ENCODE peak calls at places on chromosomes 6 and 20, in seven cellular contexts. H is GM12878, A is BE2C, B is breast epithelium, K is foreskin keratinocyte, M is GM23248, W is right lobe of liver. O is an unnamed sample. For H3K27me3, the result is how much of the 10 kb centered on the place peaks cover.

GRCh38 chr6:161211380-161212035 is 62.4 kb downstream of the AGPAT4 start:
- DNase-seq in W (no peak), K (no peak), B (no peak), A (no peak), M (no peak), H (no peak), O (no peak)

GRCh38 chr20:10961651-10962288 is 288.0 kb upstream of the JAG1 start:
- DNase-seq in M (no peak), W (no peak), K (no peak), A (no peak), H (no peak), B (no peak), O (no peak)

GRCh38 chr6:157907651-157908050 is 74.0 kb upstream of the SYNJ2 start:
- DNase-seq in K (no peak), H (no peak), W (no peak), M (no peak), A (no peak), B (no peak), O (no peak)

GRCh38 chr20:2558581-2559301 is 22.4 kb downstream of the TMC2 start:
- DNase-seq in A (no peak), H (no peak), M (peak), W (no peak), B (no peak), K (no peak), O (no peak)

GRCh38 chr6:135941275-135941674 is 89.8 kb downstream of the PDE7B start:
- DNase-seq in K (no peak), A (no peak), W (no peak), M (peak), H (no peak), B (no peak), O (no peak)

GRCh38 chr6:7243188-7243942 is 69.6 kb downstream of the SSR1 start:
- DNase-seq in A (peak), H (no peak), B (peak), K (peak), W (no peak), M (peak), O (no peak)

GRCh38 chr6:33206864-33207568 is 1.3 kb upstream of the RING1 start:
- DNase-seq in W (no peak), K (no peak), M (peak), H (no peak), A (no peak), B (no peak), O (no peak)

GRCh38 chr20:17525650-17526049 is 5.5 kb downstream of the BFSP1 start:
- DNase-seq in A (peak), B (no peak), H (no peak), K (no peak), M (no peak), W (no peak), O (no peak)

GRCh38 chr20:5703542-5704215 is 46.5 kb upstream of the SHLD1 start:
- DNase-seq in A (no peak), B (no peak), H (no peak), K (no peak), M (no peak), W (no peak), O (no peak)

GRCh38 chr20:17566345-17566744 is 3.5 kb upstream of the DSTN start:
- DNase-seq in K (no peak), M (no peak), W (no peak), B (no peak), A (no peak), H (no peak), O (no peak)

GRCh38 chr20:21101453-21102251 is 4.5 kb downstream of the LINC00237 start:
- DNase-seq in K (no peak), H (no peak), A (peak), B (no peak), W (peak), M (peak), O (no peak)

GRCh38 chr20:21099653-21100589 is 6.2 kb downstream of the LINC00237 start:
- DNase-seq in M (no peak), K (no peak), B (no peak), W (peak), A (peak), H (no peak), O (peak)

GRCh38 chr20:21102252-21102609 is 3.9 kb downstream of the LINC00237 start:
- DNase-seq in H (no peak), M (no peak), K (no peak), W (no peak), A (no peak), B (no peak), O (no peak)

GRCh38 chr20:21100590-21101452 is 5.3 kb downstream of the LINC00237 start:
- DNase-seq in K (no peak), B (no peak), A (peak), M (peak), W (peak), H (no peak), O (no peak)

GRCh38 chr20:21096321-21097043 is 9.7 kb downstream of the LINC00237 start:
- DNase-seq in H (peak), A (peak), M (peak), K (no peak), W (no peak), B (no peak), O (no peak)
- H3K27me3 ChIP-seq in H (under half), A (under half), M (half or more), K (half or more), W (under half), B (half or more), O (under half)

DNA sequence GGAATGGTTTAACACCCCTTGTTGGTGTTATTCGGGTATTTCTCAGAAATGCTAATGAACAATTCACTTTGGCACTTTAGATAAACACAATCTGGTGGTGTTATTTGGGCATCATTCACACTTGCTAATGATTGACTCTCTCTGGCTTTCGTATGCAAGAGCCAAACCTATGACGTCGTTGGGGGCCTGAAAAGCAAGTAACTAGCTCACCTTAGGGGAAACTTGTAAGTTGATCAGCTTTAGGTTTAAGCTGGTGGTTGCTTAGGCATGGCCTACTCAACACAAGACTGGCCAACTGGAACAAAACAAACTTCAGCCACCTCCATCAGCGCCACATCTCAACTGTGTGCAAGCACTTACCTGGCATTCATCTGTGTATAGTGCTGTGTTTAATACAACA is 24.4 kb upstream of the OLIG3 start:
- DNase-seq in M (no peak), W (no peak), H (no peak), K (no peak), B (no peak), A (no peak), O (no peak)
- H3K27me3 ChIP-seq in M (half or more), W (under half), H (under half), K (half or more), B (under half), A (under half), O (under half)

GRCh38 chr20:39280875-39281274 is 318.7 kb downstream of the DHX35 start:
- DNase-seq in K (no peak), W (no peak), M (no peak), H (no peak), B (no peak), A (no peak), O (no peak)
- H3K27me3 ChIP-seq in K (under half), W (under half), M (under half), H (under half), B (under half), A (under half), O (under half)

DNA sequence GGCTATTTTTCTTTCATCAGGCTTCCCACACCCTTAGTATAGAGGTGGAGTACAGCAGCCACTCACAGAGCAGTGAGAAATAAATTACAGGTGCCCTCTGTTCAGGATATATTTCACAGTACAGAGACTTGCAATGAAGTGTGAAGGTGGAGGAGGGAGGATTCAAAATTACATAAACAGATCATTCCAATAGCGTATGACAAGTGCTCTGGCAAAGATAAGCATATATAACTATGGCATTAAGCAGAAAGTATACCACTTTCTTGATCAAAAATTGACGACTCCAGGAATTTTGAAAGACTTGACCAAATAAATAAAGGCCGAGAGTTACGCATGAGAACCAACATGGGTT is 108.7 kb downstream of the GPX5 start:
- DNase-seq in K (no peak), H (no peak), M (no peak), A (no peak), B (no peak), W (no peak), O (no peak)
- H3K27me3 ChIP-seq in K (half or more), H (under half), M (under half), A (under half), B (half or more), W (under half), O (under half)

GRCh38 chr6:159754401-159754800 is 7.4 kb upstream of the ACAT2 start:
- DNase-seq in H (no peak), A (no peak), B (no peak), K (no peak), M (no peak), W (no peak), O (no peak)
- H3K27me3 ChIP-seq in H (under half), A (under half), B (under half), K (under half), M (under half), W (under half), O (under half)

GRCh38 chr20:37564016-37564387 is 36.3 kb upstream of the BLCAP start:
- DNase-seq in M (no peak), B (no peak), A (no peak), H (no peak), W (no peak), K (no peak), O (no peak)
- H3K27me3 ChIP-seq in M (under half), B (half or more), A (under half), H (under half), W (under half), K (half or more), O (under half)

GRCh38 chr6:27582928-27583725 is 110.2 kb upstream of the ZNF184 start:
- DNase-seq in H (no peak), B (no peak), K (no peak), A (peak), M (peak), W (no peak), O (no peak)

GRCh38 chr6:27579973-27580372 is 107.1 kb upstream of the ZNF184 start:
- DNase-seq in B (no peak), M (no peak), K (no peak), H (no peak), A (no peak), W (no peak), O (no peak)

GRCh38 chr6:27584326-27584725 is 111.4 kb upstream of the ZNF184 start:
- DNase-seq in H (no peak), B (no peak), W (no peak), A (no peak), M (no peak), K (no peak), O (no peak)
- H3K27me3 ChIP-seq in H (under half), B (half or more), W (under half), A (under half), M (under half), K (under half), O (under half)